ENCODE peak calls at places on chromosomes 6 and 20, in eight cellular contexts. A, H, J, X, B, I, W and S are unnamed samples.

GRCh38 chr20:4076671-4077070 is 61.3 kb upstream of the RNF24 start:
- DNase-seq in H (peak), J (no peak), W (no peak), B (peak), X (no peak), A (no peak), I (peak), S (peak)

GRCh38 chr20:4949833-4950178 is 51.5 kb downstream of the SLC23A2 start:
- DNase-seq in X (no peak), J (no peak), H (no peak), A (peak), I (peak), W (no peak), B (peak), S (no peak)

GRCh38 chr6:156517090-156517489 is 260.1 kb upstream of the ARID1B start:
- DNase-seq in I (no peak), X (no peak), B (no peak), W (no peak), J (no peak), H (no peak), A (no peak), S (no peak)

GRCh38 chr20:17626217-17627007 is 55.6 kb downstream of the RRBP1 start:
- DNase-seq in H (peak), X (peak), J (peak), B (no peak), A (no peak), I (no peak), W (peak), S (no peak)

GRCh38 chr6:317452-318144 is 25.3 kb downstream of the DUSP22 start:
- DNase-seq in J (no peak), H (no peak), B (no peak), A (no peak), X (peak), W (no peak), I (no peak), S (no peak)

GRCh38 chr6:150289454-150290071 is 79.2 kb upstream of the IYD start:
- DNase-seq in W (no peak), X (no peak), J (no peak), B (no peak), H (no peak), I (no peak), A (no peak), S (no peak)

GRCh38 chr20:50610212-50610718 is 81.1 kb downstream of the RIPOR3 start:
- DNase-seq in A (peak), B (no peak), J (no peak), H (no peak), I (no peak), X (no peak), W (no peak), S (no peak)

GRCh38 chr20:54456423-54456822 is 19.0 kb upstream of the DOK5 start:
- DNase-seq in W (no peak), A (no peak), H (no peak), I (no peak), J (no peak), X (no peak), B (no peak), S (no peak)

GRCh38 chr20:42747765-42748411 is 441.8 kb downstream of the PTPRT start:
- DNase-seq in W (no peak), I (no peak), B (no peak), H (peak), J (no peak), X (no peak), A (no peak), S (no peak)

GRCh38 chr6:165662041-165662491 is 975 bp downstream of the PDE10A start:
- DNase-seq in A (peak), J (peak), W (no peak), X (no peak), B (no peak), I (peak), H (no peak), S (peak)

GRCh38 chr6:48474764-48475674 is 364.0 kb upstream of the PTCHD4 start:
- DNase-seq in A (no peak), J (no peak), B (no peak), W (no peak), X (no peak), I (no peak), H (no peak), S (no peak)

GRCh38 chr6:168526841-168527281 is 85.9 kb downstream of the SMOC2 start:
- DNase-seq in W (no peak), A (no peak), B (no peak), I (no peak), X (no peak), J (peak), H (peak), S (no peak)

GRCh38 chr6:111559193-111560097 is 46.2 kb downstream of the TRAF3IP2 start:
- DNase-seq in X (no peak), J (no peak), B (no peak), H (peak), W (no peak), I (no peak), A (no peak), S (no peak)

GRCh38 chr6:35745480-35745879 is 8.6 kb downstream of the ARMC12 start:
- DNase-seq in A (no peak), B (no peak), W (no peak), J (no peak), I (no peak), X (no peak), H (no peak), S (no peak)

GRCh38 chr6:8082954-8083858 is 19.0 kb upstream of the BLOC1S5 start:
- DNase-seq in W (no peak), J (no peak), I (peak), X (no peak), H (peak), B (peak), A (no peak), S (peak)

GRCh38 chr20:16709017-16709416 is 20.8 kb upstream of the SNRPB2 start:
- DNase-seq in W (no peak), J (no peak), H (no peak), B (no peak), A (no peak), I (no peak), X (no peak), S (no peak)

GRCh38 chr20:41177636-41178035 is 40.3 kb downstream of the PLCG1 start:
- DNase-seq in W (no peak), H (no peak), B (peak), J (no peak), A (peak), I (peak), X (no peak), S (peak)

GRCh38 chr6:121823437-121823851 is 388.0 kb downstream of the GJA1 start:
- DNase-seq in W (no peak), A (peak), B (peak), I (peak), J (no peak), X (no peak), H (no peak), S (peak)

GRCh38 chr6:82712826-82713225 is 349.2 kb downstream of the TPBG start:
- DNase-seq in I (no peak), H (no peak), J (no peak), A (no peak), B (no peak), X (no peak), W (no peak), S (no peak)

GRCh38 chr20:41316602-41317535 is 662 bp downstream of the ZHX3 start:
- DNase-seq in I (peak), J (peak), W (peak), H (peak), A (peak), X (peak), B (peak), S (peak)

GRCh38 chr6:144739873-144740272 is 454.7 kb downstream of the UTRN start:
- DNase-seq in W (no peak), A (no peak), I (no peak), X (no peak), J (no peak), B (no peak), H (no peak), S (no peak)

GRCh38 chr6:45631396-45631795 is 253.7 kb upstream of the SUPT3H start:
- DNase-seq in W (no peak), A (no peak), X (no peak), I (no peak), J (no peak), H (no peak), B (no peak), S (no peak)

GRCh38 chr6:35368038-35368887 is 25.9 kb downstream of the PPARD start:
- DNase-seq in A (no peak), W (no peak), B (peak), X (no peak), I (peak), J (no peak), H (no peak), S (peak)

GRCh38 chr6:43427406-43428111 is at the start of gene ABCC10:
- DNase-seq in X (peak), I (peak), H (peak), A (peak), B (peak), W (peak), J (peak), S (peak)

GRCh38 chr20:49695830-49696229 is 17.8 kb downstream of the B4GALT5 start:
- DNase-seq in B (no peak), J (no peak), W (no peak), A (no peak), X (no peak), H (no peak), I (no peak), S (no peak)

GRCh38 chr20:47956261-47956995 is 171.1 kb upstream of the SULF2 start:
- DNase-seq in I (no peak), W (no peak), J (no peak), A (no peak), B (peak), H (no peak), X (no peak), S (peak)

GRCh38 chr20:25129428-25129827 is 47.5 kb upstream of the VSX1 start:
- DNase-seq in I (no peak), A (no peak), X (no peak), H (peak), W (peak), J (no peak), B (no peak), S (no peak)

GRCh38 chr6:37074053-37074827 is 68.8 kb downstream of the FGD2 start:
- DNase-seq in B (peak), I (peak), H (peak), W (no peak), J (peak), X (no peak), A (no peak), S (no peak)

DNA sequence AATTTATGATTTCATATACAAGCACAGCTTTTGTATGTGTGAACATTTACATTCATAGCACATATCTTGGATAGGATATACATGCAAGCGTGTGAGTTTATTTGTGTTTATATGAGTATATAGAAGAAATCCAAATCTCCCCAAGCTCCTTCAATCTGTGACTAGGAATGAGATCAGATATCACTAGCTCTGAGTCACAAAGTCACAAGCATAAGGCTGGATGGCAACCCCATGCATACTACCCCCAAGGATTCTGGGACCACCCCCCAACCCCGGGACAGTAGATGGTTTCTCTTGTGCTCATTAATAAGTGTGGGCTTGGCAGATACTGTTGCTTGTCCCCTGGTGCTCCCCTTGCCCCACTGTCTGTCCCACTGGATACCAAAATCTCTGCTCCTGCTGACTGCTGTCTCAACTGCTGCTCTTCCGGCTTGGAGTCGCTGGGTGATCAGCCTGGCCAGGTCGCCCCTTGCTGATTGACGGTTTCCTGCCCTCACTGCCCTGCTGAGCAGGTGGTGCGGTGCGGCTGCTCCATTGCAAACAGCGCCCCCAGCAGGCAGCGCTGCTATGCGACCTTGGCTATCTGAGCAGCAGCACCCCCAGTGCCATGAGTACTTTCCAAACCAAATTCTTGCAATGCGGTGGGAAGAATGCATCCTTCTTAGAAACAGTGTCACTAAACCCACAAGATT is 279.4 kb downstream of the CD83 start:
- DNase-seq in X (no peak), B (peak), H (peak), A (peak), W (no peak), I (peak), J (no peak), S (peak)
- TF ChIP-seq CTCF in X (peak), B (peak), H (no peak), A (peak), W (peak), I (peak), J (peak), S (peak)

GRCh38 chr20:63980806-63981728 is at the start of gene PRPF6:
- DNase-seq in I (peak), H (peak), W (peak), B (peak), A (peak), J (peak), X (peak), S (peak)

GRCh38 chr20:63978319-63979220 is 872 bp downstream of the SAMD10 start:
- DNase-seq in A (peak), I (peak), H (peak), B (no peak), W (peak), J (peak), X (peak), S (no peak)

GRCh38 chr20:63979549-63980316 is at the start of gene SAMD10:
- DNase-seq in J (peak), X (peak), B (peak), A (peak), H (peak), I (peak), W (peak), S (no peak)

GRCh38 chr20:63979221-63979548 is 257 bp downstream of the SAMD10 start:
- DNase-seq in X (peak), A (peak), B (no peak), W (peak), J (peak), H (no peak), I (no peak), S (no peak)

GRCh38 chr20:63980317-63980805 is 571 bp upstream of the PRPF6 start:
- DNase-seq in X (no peak), I (no peak), B (no peak), H (no peak), A (no peak), J (no peak), W (no peak), S (no peak)
- H3K27ac ChIP-seq in X (peak), I (peak), B (peak), H (peak), A (no peak), J (peak), W (peak), S (no peak)

GRCh38 chr20:19463597-19463996 is 251.2 kb downstream of the SLC24A3 start:
- DNase-seq in X (no peak), I (no peak), W (no peak), H (no peak), B (no peak), J (no peak), A (peak), S (no peak)
- H3K4me3 ChIP-seq in X (no peak), I (no peak), W (no peak), H (no peak), B (no peak), J (no peak), A (no peak), S (no peak)

DNA sequence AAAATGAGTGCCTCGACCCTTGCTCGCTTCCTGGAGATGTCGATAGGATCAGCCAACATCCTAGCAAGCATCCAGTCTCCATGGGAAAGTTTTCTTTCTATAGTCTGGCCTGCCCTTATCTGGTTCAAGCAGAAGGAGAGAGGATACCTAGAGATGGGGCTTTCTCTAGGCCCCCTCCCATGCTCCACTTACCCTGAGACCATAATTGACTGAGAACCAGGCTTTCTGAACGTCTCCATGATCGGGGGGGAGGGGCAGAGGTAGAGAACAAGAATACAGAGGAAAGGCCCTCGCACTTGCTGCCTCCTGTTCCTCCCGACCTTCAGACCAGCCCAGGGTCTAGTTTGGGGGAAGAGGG is 31.6 kb upstream of the EPB41L1 start:
- DNase-seq in A (no peak), B (no peak), I (no peak), W (no peak), J (no peak), X (no peak), H (no peak), S (no peak)
- TF ChIP-seq CTCF in A (no peak), B (no peak), I (no peak), W (no peak), J (no peak), X (no peak), H (no peak), S (no peak)

DNA sequence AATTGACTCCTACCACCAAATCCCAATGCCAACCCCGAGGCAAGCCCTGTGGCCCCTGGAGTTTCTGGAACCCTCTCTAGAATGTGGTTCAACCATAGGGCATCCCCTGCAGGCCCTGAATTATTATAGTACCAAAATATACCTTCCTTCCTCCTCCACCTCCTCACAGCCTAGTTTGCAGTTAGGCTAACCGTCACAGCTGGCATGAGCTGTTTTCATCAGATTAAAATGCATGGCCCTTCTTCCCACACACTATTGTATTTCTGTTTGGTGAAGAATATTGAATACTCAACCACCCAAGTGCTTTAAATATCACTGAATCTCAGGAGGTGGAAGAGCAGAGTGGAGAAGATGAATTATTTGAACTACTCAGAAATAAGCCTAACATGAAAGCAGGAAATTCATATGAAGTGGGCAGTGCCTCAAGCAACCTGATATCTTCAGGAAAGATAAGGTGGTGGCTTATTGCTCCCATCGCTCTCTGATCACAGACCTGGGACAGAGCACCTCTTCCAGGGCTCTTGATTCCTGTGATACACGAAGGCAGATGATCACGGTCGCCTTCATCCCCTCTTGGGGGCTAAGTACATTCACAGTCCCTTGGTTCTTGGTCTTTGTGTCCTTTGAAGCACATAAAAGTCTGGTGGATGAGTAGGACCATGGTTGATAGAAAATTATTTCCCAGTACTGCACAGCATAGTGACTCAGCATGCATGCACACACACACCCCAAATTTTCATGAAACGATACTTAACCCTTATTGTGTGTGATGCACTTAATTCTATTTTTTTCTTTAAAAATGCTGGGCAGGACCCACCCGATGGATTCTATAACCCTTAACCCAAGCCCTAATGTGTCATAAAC is 90.9 kb downstream of the PSMG4 start:
- DNase-seq in I (no peak), A (peak), H (no peak), J (no peak), B (no peak), X (no peak), W (no peak), S (no peak)
- H3K27ac ChIP-seq in I (no peak), A (peak), H (no peak), J (no peak), B (no peak), X (no peak), W (no peak), S (no peak)

DNA sequence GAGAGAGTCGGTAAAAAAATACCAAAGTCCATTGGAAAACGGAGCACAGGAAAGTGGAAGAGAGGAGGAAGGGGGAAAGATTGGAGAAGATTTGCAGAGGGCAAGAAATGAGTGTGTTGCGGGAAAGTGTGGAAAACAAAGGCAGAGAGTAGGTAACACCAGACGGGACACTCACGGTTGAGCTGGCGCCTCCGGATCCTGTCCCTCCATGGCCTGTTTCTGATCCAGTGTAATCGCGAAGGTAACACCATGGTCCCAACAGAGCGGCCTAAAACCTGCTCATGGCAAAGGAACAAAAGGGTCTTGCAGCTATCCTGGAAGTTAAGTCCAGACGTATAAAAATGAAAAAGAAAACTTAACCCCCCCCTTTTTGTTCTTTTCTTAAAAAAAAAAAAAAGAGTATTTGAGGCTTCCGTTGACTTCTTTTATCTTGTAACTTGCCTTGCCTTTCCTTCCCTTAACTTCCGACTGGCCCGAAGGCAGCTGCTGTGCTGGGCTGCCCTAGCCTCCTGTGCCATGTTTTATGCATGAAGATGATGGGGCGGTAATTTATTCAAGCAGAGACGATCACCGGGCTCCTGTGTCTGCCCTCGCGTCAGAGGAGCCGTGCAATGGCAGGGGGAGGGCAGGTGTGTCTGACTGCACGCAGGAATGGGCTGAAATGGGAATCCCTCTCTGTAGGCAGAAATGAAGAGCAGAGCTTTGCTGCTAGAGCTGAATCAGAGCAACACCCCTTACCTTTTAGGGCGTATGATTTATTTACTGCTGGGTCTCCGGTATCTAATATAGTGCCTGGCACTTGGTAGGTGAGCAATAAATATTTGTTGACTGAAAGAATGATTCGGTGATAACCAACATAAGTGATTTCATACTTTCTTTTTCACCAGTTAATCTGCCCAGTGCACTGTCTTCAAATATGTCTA is 106.2 kb upstream of the RIPOR2 start:
- DNase-seq in I (no peak), H (no peak), W (no peak), X (no peak), B (no peak), A (peak), J (no peak), S (no peak)
- H3K4me3 ChIP-seq in I (no peak), H (no peak), W (no peak), X (peak), B (no peak), A (no peak), J (no peak), S (no peak)